ENCODE peak calls at places on chromosomes 13 and 19, in five cellular contexts. B, K, Q, S and V are unnamed samples.

GRCh38 chr19:507286-508203 is at the start of gene TPGS1:
- DNase-seq in S (peak; percentile 63), K (peak; percentile 52), B (peak; percentile 98), Q (peak; percentile 73), V (peak; percentile 60)

GRCh38 chr13:103022328-103022727 is 43.9 kb downstream of the SLC10A2 start:
- DNase-seq in B (no peak), K (peak; percentile 20), S (no peak), Q (no peak), V (no peak)

GRCh38 chr13:113785051-113786010 is 26.3 kb downstream of the TMEM255B start:
- DNase-seq in Q (no peak), S (peak; percentile 72), K (peak; percentile 72), B (peak; percentile 24), V (peak; percentile 71)

GRCh38 chr19:16022681-16023557 is 53.4 kb upstream of the TPM4 start:
- DNase-seq in B (peak; percentile 27), Q (no peak), K (no peak), S (no peak), V (no peak)

GRCh38 chr19:43469160-43469480 is 3.7 kb upstream of the LYPD3 start:
- DNase-seq in S (no peak), Q (no peak), B (no peak), K (no peak), V (peak; percentile 47)

GRCh38 chr19:21474671-21475181 is 30.7 kb upstream of the ZNF429 start:
- DNase-seq in K (peak; percentile 33), Q (peak; percentile 80), S (peak; percentile 69), B (peak; percentile 98), V (peak; percentile 5)

GRCh38 chr19:1066748-1067340 is at the start of gene ARHGAP45:
- DNase-seq in Q (no peak), K (no peak), S (no peak), B (peak; percentile 78), V (no peak)

GRCh38 chr13:100089633-100090032 is 740 bp downstream of the PCCA start:
- DNase-seq in K (peak; percentile 24), S (peak; percentile 16), Q (no peak), B (no peak), V (no peak)

GRCh38 chr13:100668408-100668807 is 6.2 kb downstream of the TMTC4 start:
- DNase-seq in Q (no peak), K (no peak), S (peak; percentile 91), B (no peak), V (peak; percentile 44)

GRCh38 chr13:83895994-83896580 is 13.8 kb upstream of the SLITRK1 start:
- DNase-seq in Q (no peak), K (peak; percentile 55), B (no peak), S (peak; percentile 74), V (peak; percentile 12)

GRCh38 chr19:3467437-3468198 is 12.7 kb downstream of the SMIM24 start:
- DNase-seq in S (no peak), B (peak; percentile 56), K (no peak), Q (no peak), V (no peak)

GRCh38 chr13:79779761-79780160 is 298.8 kb downstream of the NDFIP2 start:
- DNase-seq in B (peak; percentile 61), Q (no peak), S (peak; percentile 68), K (peak; percentile 82), V (peak; percentile 80)

GRCh38 chr13:66111628-66112027 is 1118.5 kb downstream of the PCDH9 start:
- DNase-seq in B (peak; percentile 52), S (no peak), K (no peak), Q (no peak), V (no peak)

GRCh38 chr13:99376924-99377323 is 69.7 kb upstream of the GPR183 start:
- DNase-seq in S (no peak), B (peak; percentile 38), Q (no peak), K (no peak), V (no peak)

GRCh38 chr19:2479556-2480194 is 3.7 kb downstream of the GADD45B start:
- DNase-seq in K (no peak), B (no peak), S (no peak), Q (no peak), V (no peak)

GRCh38 chr13:97237388-97237787 is 15.3 kb downstream of the MBNL2 start:
- DNase-seq in S (no peak), K (no peak), B (no peak), Q (no peak), V (no peak)

GRCh38 chr13:54489359-54489758 is 1460.7 kb downstream of the OLFM4 start:
- DNase-seq in Q (no peak), B (no peak), K (no peak), S (no peak), V (no peak)

GRCh38 chr19:36054119-36054732 is at the start of gene THAP8:
- DNase-seq in S (peak; percentile 98), B (peak; percentile 99), K (peak; percentile 98), Q (peak; percentile 100), V (peak; percentile 99)

GRCh38 chr19:5960005-5961001 is 17.6 kb downstream of the RANBP3 start:
- DNase-seq in Q (peak; percentile 66), K (no peak), B (no peak), S (no peak), V (no peak)

GRCh38 chr19:48866692-48867091 is 1.7 kb downstream of the PLEKHA4 start:
- DNase-seq in B (no peak), K (no peak), S (no peak), Q (no peak), V (peak; percentile 15)
- H3K4me3 ChIP-seq in B (no peak overlapping the region), K (no peak overlapping the region), S (peak overlapping the region; percentile 67), Q (no peak overlapping the region), V (peak overlapping the region; percentile 63)

DNA sequence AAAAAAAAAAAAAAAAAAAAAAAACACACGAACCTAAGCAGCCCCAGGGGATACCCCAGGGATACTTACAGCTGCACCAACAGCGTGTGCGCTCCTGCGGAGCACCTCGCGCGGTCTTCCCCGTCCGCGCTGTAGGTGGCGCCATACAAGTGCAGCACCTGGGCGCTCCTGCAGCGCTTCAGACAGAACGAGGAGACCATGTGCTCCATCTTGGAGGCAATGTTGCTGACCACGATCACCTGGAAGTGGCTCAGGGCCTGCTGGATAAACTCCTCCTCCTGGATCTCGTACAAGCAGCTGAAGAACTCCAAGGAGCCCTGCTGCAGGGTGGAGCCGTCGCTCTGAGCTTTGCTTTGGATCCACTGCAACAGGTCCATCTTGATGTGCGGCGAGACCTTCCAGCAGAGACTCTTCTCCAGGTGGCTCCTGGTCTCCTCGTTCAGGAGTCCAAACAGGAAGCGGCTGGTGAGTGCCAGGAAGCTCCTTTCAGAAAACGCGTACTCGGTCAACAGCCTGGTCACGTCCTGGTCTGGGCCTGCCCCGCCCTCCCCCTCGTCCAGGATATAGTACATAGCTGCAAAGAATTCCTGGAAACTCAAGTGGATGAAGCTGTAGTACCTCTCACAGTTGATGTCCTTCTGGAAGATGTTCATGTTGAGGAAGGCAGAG is 14.5 kb downstream of the NLRP12 start:
- DNase-seq in Q (no peak), K (no peak), S (no peak), B (peak; percentile 89), V (no peak)
- TF ChIP-seq CTCF in Q (peak; percentile 31), K (peak; percentile 26), S (no peak), B (peak; percentile 75), V (no peak)

DNA sequence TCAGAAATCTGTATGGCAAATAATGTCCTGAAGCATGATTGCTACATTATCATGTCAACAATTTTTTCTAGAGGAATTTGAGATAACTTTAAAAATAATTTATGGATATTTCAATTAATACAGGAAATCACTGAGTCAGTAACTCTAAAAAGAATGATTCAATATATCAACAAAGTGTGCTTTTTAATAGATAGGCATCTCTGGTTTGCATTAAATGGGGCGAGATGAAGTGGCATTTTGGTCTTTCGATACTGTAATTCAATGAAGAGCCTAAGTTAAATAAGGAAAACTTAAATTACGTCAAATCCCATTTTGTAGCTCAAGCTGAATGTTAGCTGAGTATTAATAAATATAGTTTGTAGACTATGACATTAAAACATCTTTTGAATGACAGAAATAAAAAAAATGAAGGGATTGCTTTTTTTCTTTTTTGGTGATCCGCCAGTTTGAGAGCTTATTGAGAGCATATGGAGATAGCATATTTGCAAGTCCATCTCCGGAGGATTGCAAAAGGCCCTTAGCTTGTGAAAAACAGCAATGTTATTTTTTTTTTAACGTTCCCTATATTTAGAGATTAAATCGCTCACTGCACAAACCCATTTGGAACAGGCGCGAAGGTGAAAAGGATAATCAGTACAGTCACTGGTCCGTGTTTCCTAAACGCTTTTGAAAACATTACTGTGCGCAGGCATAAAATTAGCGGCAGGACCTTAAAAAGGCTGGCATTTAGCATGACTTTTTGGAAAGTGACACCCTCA is 342.6 kb downstream of the DACH1 start:
- DNase-seq in S (no peak), K (no peak), Q (no peak), B (no peak), V (no peak)
- H3K4me3 ChIP-seq in S (no peak overlapping the region), K (no peak overlapping the region), Q (no peak overlapping the region), B (no peak overlapping the region), V (no peak overlapping the region)

GRCh38 chr13:104204177-104204576 is 1138.0 kb upstream of the SLC10A2 start:
- DNase-seq in B (no peak), S (no peak), Q (no peak), K (no peak), V (no peak)
- TF ChIP-seq CTCF in B (peak; percentile 39), S (no peak), Q (no peak), K (no peak), V (no peak)

DNA sequence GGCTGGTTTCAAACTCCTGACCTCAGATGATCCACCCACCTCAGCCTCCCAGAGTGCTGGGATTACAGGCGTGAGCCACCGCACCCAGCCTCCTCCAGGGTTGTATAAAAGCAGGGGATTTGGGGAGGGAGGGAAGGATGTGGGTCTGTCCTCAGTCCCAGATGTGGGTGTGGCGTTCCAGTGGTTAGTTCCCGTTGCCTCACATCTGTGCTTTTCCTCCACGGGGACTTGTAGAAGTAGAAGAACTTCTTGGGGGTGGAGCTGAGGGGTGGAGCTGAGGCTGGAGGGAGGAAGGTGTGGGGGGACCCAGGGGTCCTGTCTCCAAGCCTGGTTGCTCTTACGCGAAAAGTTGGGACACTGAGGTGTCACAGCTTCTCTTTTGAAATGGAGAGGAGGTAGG is 514 bp upstream of the MCEMP1 start:
- DNase-seq in B (no peak), Q (no peak), S (no peak), K (no peak), V (no peak)
- H3K4me3 ChIP-seq in B (no peak overlapping the region), Q (no peak overlapping the region), S (no peak overlapping the region), K (no peak overlapping the region), V (no peak overlapping the region)

GRCh38 chr19:8487137-8487851 is 15.1 kb downstream of the PRAM1 start:
- DNase-seq in B (no peak), S (no peak), Q (no peak), K (no peak), V (no peak)
- TF ChIP-seq CTCF in B (no peak), S (no peak), Q (no peak), K (no peak), V (no peak)

GRCh38 chr19:11538232-11539036 is at the start of gene CNN1:
- DNase-seq in B (peak; percentile 93), Q (peak; percentile 80), S (peak; percentile 95), K (peak; percentile 25), V (peak; percentile 76)
- H3K4me3 ChIP-seq in B (peak within 1 kb of the TSS; percentile 90), Q (no peak within 1 kb of the TSS), S (peak within 1 kb of the TSS; percentile 32), K (no peak within 1 kb of the TSS), V (peak within 1 kb of the TSS; percentile 57)

GRCh38 chr19:33220115-33220514 is 5.5 kb downstream of the SLC7A10 start:
- DNase-seq in K (no peak), Q (no peak), S (no peak), B (no peak), V (no peak)
- TF ChIP-seq CTCF in K (no peak), Q (no peak), S (no peak), B (no peak), V (no peak)

GRCh38 chr19:29527500-29528328 is 1.9 kb downstream of the VSTM2B start:
- DNase-seq in B (no peak), S (no peak), K (no peak), Q (no peak), V (no peak)
- H3K4me3 ChIP-seq in B (peak overlapping the region; percentile 40), S (no peak overlapping the region), K (no peak overlapping the region), Q (no peak overlapping the region), V (peak overlapping the region; percentile 27)